ENCODE peak calls at places on chromosomes 6 and 20, in seven cellular contexts. One of them, this sample, is unnamed.

GRCh38 chr6:143821359-143821758 is 21.8 kb upstream of the LTV1 start:
- ATAC-seq in T-helper 17 cell: no peak
- ATAC-seq in right lobe of liver: no peak
- ATAC-seq in SK-N-SH treated with all-trans-retinoic acid at 6 μM for 48 hours: no peak
- ATAC-seq in left ventricle myocardium superior: no peak
- ATAC-seq in upper lobe of right lung: no peak
- ATAC-seq in activated CD8-positive, alpha-beta T cell treated with anti-CD3 and anti-CD28 coated beads for 36 hours: no peak
- ATAC-seq in this sample: no peak

GRCh38 chr20:34753706-34754461 is 49.7 kb downstream of the TP53INP2 start:
- ATAC-seq in T-helper 17 cell: no peak
- ATAC-seq in right lobe of liver: no peak
- ATAC-seq in SK-N-SH treated with all-trans-retinoic acid at 6 μM for 48 hours: no peak
- ATAC-seq in left ventricle myocardium superior: no peak
- ATAC-seq in upper lobe of right lung: no peak
- ATAC-seq in activated CD8-positive, alpha-beta T cell treated with anti-CD3 and anti-CD28 coated beads for 36 hours: no peak
- ATAC-seq in this sample: no peak

GRCh38 chr6:35485402-35485877 is 11.4 kb downstream of the TEAD3 start:
- ATAC-seq in T-helper 17 cell: no peak
- ATAC-seq in right lobe of liver: no peak
- ATAC-seq in SK-N-SH treated with all-trans-retinoic acid at 6 μM for 48 hours: peak; percentile 60
- ATAC-seq in left ventricle myocardium superior: peak; percentile 24
- ATAC-seq in upper lobe of right lung: peak; percentile 64
- ATAC-seq in activated CD8-positive, alpha-beta T cell treated with anti-CD3 and anti-CD28 coated beads for 36 hours: no peak
- ATAC-seq in this sample: no peak

GRCh38 chr6:145075425-145075824 is 659.9 kb downstream of the EPM2A start:
- ATAC-seq in T-helper 17 cell: no peak
- ATAC-seq in right lobe of liver: no peak
- ATAC-seq in SK-N-SH treated with all-trans-retinoic acid at 6 μM for 48 hours: no peak
- ATAC-seq in left ventricle myocardium superior: no peak
- ATAC-seq in upper lobe of right lung: no peak
- ATAC-seq in activated CD8-positive, alpha-beta T cell treated with anti-CD3 and anti-CD28 coated beads for 36 hours: no peak
- ATAC-seq in this sample: no peak

GRCh38 chr6:160678744-160679401 is 14.8 kb upstream of the LPA start:
- ATAC-seq in T-helper 17 cell: no peak
- ATAC-seq in right lobe of liver: peak; percentile 95
- ATAC-seq in SK-N-SH treated with all-trans-retinoic acid at 6 μM for 48 hours: peak; percentile 26
- ATAC-seq in left ventricle myocardium superior: no peak
- ATAC-seq in upper lobe of right lung: peak; percentile 66
- ATAC-seq in activated CD8-positive, alpha-beta T cell treated with anti-CD3 and anti-CD28 coated beads for 36 hours: no peak
- ATAC-seq in this sample: peak; percentile 24

GRCh38 chr20:61737812-61738443 is 327.8 kb downstream of the TAF4 start:
- ATAC-seq in T-helper 17 cell: no peak
- ATAC-seq in right lobe of liver: no peak
- ATAC-seq in SK-N-SH treated with all-trans-retinoic acid at 6 μM for 48 hours: no peak
- ATAC-seq in left ventricle myocardium superior: no peak
- ATAC-seq in upper lobe of right lung: no peak
- ATAC-seq in activated CD8-positive, alpha-beta T cell treated with anti-CD3 and anti-CD28 coated beads for 36 hours: no peak
- ATAC-seq in this sample: no peak

GRCh38 chr6:36964349-36964748 is 9.8 kb downstream of the PI16 start:
- ATAC-seq in T-helper 17 cell: no peak
- ATAC-seq in right lobe of liver: no peak
- ATAC-seq in SK-N-SH treated with all-trans-retinoic acid at 6 μM for 48 hours: peak; percentile 11
- ATAC-seq in left ventricle myocardium superior: no peak
- ATAC-seq in upper lobe of right lung: no peak
- ATAC-seq in activated CD8-positive, alpha-beta T cell treated with anti-CD3 and anti-CD28 coated beads for 36 hours: no peak
- ATAC-seq in this sample: no peak

GRCh38 chr20:63864545-63864977 is 509 bp upstream of the TPD52L2 start:
- ATAC-seq in T-helper 17 cell: peak; percentile 8
- ATAC-seq in right lobe of liver: no peak
- ATAC-seq in SK-N-SH treated with all-trans-retinoic acid at 6 μM for 48 hours: no peak
- ATAC-seq in left ventricle myocardium superior: no peak
- ATAC-seq in upper lobe of right lung: no peak
- ATAC-seq in activated CD8-positive, alpha-beta T cell treated with anti-CD3 and anti-CD28 coated beads for 36 hours: peak; percentile 1
- ATAC-seq in this sample: peak; percentile 1

GRCh38 chr20:37299718-37300529 is 10.5 kb downstream of the MANBAL start:
- ATAC-seq in T-helper 17 cell: no peak
- ATAC-seq in right lobe of liver: no peak
- ATAC-seq in SK-N-SH treated with all-trans-retinoic acid at 6 μM for 48 hours: no peak
- ATAC-seq in left ventricle myocardium superior: peak; percentile 50
- ATAC-seq in upper lobe of right lung: peak; percentile 18
- ATAC-seq in activated CD8-positive, alpha-beta T cell treated with anti-CD3 and anti-CD28 coated beads for 36 hours: no peak
- ATAC-seq in this sample: no peak

GRCh38 chr20:50470249-50470858 is 39.8 kb upstream of the PTPN1 start:
- ATAC-seq in T-helper 17 cell: no peak
- ATAC-seq in right lobe of liver: peak; percentile 59
- ATAC-seq in SK-N-SH treated with all-trans-retinoic acid at 6 μM for 48 hours: peak; percentile 44
- ATAC-seq in left ventricle myocardium superior: no peak
- ATAC-seq in upper lobe of right lung: peak; percentile 14
- ATAC-seq in activated CD8-positive, alpha-beta T cell treated with anti-CD3 and anti-CD28 coated beads for 36 hours: no peak
- ATAC-seq in this sample: no peak

GRCh38 chr20:5947276-5947675 is 3.1 kb downstream of the TRMT6 start:
- ATAC-seq in T-helper 17 cell: no peak
- ATAC-seq in right lobe of liver: no peak
- ATAC-seq in SK-N-SH treated with all-trans-retinoic acid at 6 μM for 48 hours: no peak
- ATAC-seq in left ventricle myocardium superior: no peak
- ATAC-seq in upper lobe of right lung: peak; percentile 65
- ATAC-seq in activated CD8-positive, alpha-beta T cell treated with anti-CD3 and anti-CD28 coated beads for 36 hours: peak; percentile 19
- ATAC-seq in this sample: peak; percentile 59

GRCh38 chr20:6735913-6736845 is 31.3 kb upstream of the BMP2 start:
- ATAC-seq in T-helper 17 cell: no peak
- ATAC-seq in right lobe of liver: no peak
- ATAC-seq in SK-N-SH treated with all-trans-retinoic acid at 6 μM for 48 hours: no peak
- ATAC-seq in left ventricle myocardium superior: peak; percentile 53
- ATAC-seq in upper lobe of right lung: peak; percentile 30
- ATAC-seq in activated CD8-positive, alpha-beta T cell treated with anti-CD3 and anti-CD28 coated beads for 36 hours: no peak
- ATAC-seq in this sample: no peak

GRCh38 chr6:6793388-6794250 is 205.1 kb downstream of the LY86 start:
- ATAC-seq in T-helper 17 cell: no peak
- ATAC-seq in right lobe of liver: peak; percentile 26
- ATAC-seq in SK-N-SH treated with all-trans-retinoic acid at 6 μM for 48 hours: no peak
- ATAC-seq in left ventricle myocardium superior: peak; percentile 36
- ATAC-seq in upper lobe of right lung: peak; percentile 86
- ATAC-seq in activated CD8-positive, alpha-beta T cell treated with anti-CD3 and anti-CD28 coated beads for 36 hours: peak; percentile 64
- ATAC-seq in this sample: peak; percentile 65

GRCh38 chr6:137705166-137706064 is 161.6 kb upstream of the TNFAIP3 start:
- ATAC-seq in T-helper 17 cell: peak; percentile 26
- ATAC-seq in right lobe of liver: peak; percentile 68
- ATAC-seq in SK-N-SH treated with all-trans-retinoic acid at 6 μM for 48 hours: peak; percentile 83
- ATAC-seq in left ventricle myocardium superior: peak; percentile 52
- ATAC-seq in upper lobe of right lung: peak; percentile 78
- ATAC-seq in activated CD8-positive, alpha-beta T cell treated with anti-CD3 and anti-CD28 coated beads for 36 hours: peak; percentile 47
- ATAC-seq in this sample: peak; percentile 63

GRCh38 chr20:52425253-52425652 is 233.7 kb upstream of the ZFP64 start:
- ATAC-seq in T-helper 17 cell: no peak
- ATAC-seq in right lobe of liver: no peak
- ATAC-seq in SK-N-SH treated with all-trans-retinoic acid at 6 μM for 48 hours: no peak
- ATAC-seq in left ventricle myocardium superior: no peak
- ATAC-seq in upper lobe of right lung: no peak
- ATAC-seq in activated CD8-positive, alpha-beta T cell treated with anti-CD3 and anti-CD28 coated beads for 36 hours: no peak
- ATAC-seq in this sample: no peak

GRCh38 chr20:48278961-48279481 is 493.7 kb upstream of the SULF2 start:
- ATAC-seq in T-helper 17 cell: no peak
- ATAC-seq in right lobe of liver: no peak
- ATAC-seq in SK-N-SH treated with all-trans-retinoic acid at 6 μM for 48 hours: no peak
- ATAC-seq in left ventricle myocardium superior: peak; percentile 56
- ATAC-seq in upper lobe of right lung: no peak
- ATAC-seq in activated CD8-positive, alpha-beta T cell treated with anti-CD3 and anti-CD28 coated beads for 36 hours: no peak
- ATAC-seq in this sample: no peak

GRCh38 chr6:34090935-34091334 is 55.0 kb downstream of the GRM4 start:
- ATAC-seq in T-helper 17 cell: no peak
- ATAC-seq in right lobe of liver: no peak
- ATAC-seq in SK-N-SH treated with all-trans-retinoic acid at 6 μM for 48 hours: no peak
- ATAC-seq in left ventricle myocardium superior: no peak
- ATAC-seq in upper lobe of right lung: no peak
- ATAC-seq in activated CD8-positive, alpha-beta T cell treated with anti-CD3 and anti-CD28 coated beads for 36 hours: no peak
- ATAC-seq in this sample: no peak

GRCh38 chr6:5085638-5086293 is 625 bp downstream of the PPP1R3G start:
- ATAC-seq in T-helper 17 cell: no peak
- ATAC-seq in right lobe of liver: peak; percentile 46
- ATAC-seq in SK-N-SH treated with all-trans-retinoic acid at 6 μM for 48 hours: peak; percentile 67
- ATAC-seq in left ventricle myocardium superior: peak; percentile 52
- ATAC-seq in upper lobe of right lung: peak; percentile 47
- ATAC-seq in activated CD8-positive, alpha-beta T cell treated with anti-CD3 and anti-CD28 coated beads for 36 hours: peak; percentile 34
- ATAC-seq in this sample: peak; percentile 10

GRCh38 chr20:5677389-5677788 is 72.8 kb upstream of the SHLD1 start:
- ATAC-seq in T-helper 17 cell: no peak
- ATAC-seq in right lobe of liver: no peak
- ATAC-seq in SK-N-SH treated with all-trans-retinoic acid at 6 μM for 48 hours: no peak
- ATAC-seq in left ventricle myocardium superior: no peak
- ATAC-seq in upper lobe of right lung: no peak
- ATAC-seq in activated CD8-positive, alpha-beta T cell treated with anti-CD3 and anti-CD28 coated beads for 36 hours: no peak
- ATAC-seq in this sample: no peak

This sample was measured in stimulated activated memory B cell treated with anti-CD40 and anti-IgM and Interleukin-4, amounts not matched to agents 10 μg/mL and 1 μg/mL and 100 μg/mL, for 72 hours.